ENCODE peak calls at places on chromosomes 13 and 19, in six cellular contexts. One of them, this sample, is unnamed.

GRCh38 chr13:75637101-75637774 is 1.1 kb downstream of the LMO7 start:
- DNase-seq in choroid plexus epithelial cell: peak; percentile 40
- DNase-seq in ovary: no peak
- DNase-seq in suprapubic skin: no peak
- DNase-seq in left ventricle myocardium inferior: no peak
- DNase-seq in foreskin fibroblast: no peak
- DNase-seq in this sample: no peak

GRCh38 chr19:2495130-2495641 is 19.3 kb downstream of the GADD45B start:
- DNase-seq in left ventricle myocardium inferior: peak; percentile 83
- DNase-seq in suprapubic skin: peak; percentile 87
- DNase-seq in foreskin fibroblast: peak; percentile 48
- DNase-seq in choroid plexus epithelial cell: peak; percentile 58
- DNase-seq in ovary: peak; percentile 69
- DNase-seq in this sample: no peak

GRCh38 chr19:29841559-29842367 is 30.0 kb downstream of the CCNE1 start:
- DNase-seq in ovary: no peak
- DNase-seq in suprapubic skin: no peak
- DNase-seq in left ventricle myocardium inferior: no peak
- DNase-seq in choroid plexus epithelial cell: peak; percentile 82
- DNase-seq in foreskin fibroblast: peak; percentile 37
- DNase-seq in this sample: no peak

GRCh38 chr13:114108894-114109293 is 23.5 kb downstream of the RASA3 start:
- DNase-seq in choroid plexus epithelial cell: no peak
- DNase-seq in left ventricle myocardium inferior: no peak
- DNase-seq in suprapubic skin: no peak
- DNase-seq in ovary: peak; percentile 13
- DNase-seq in foreskin fibroblast: no peak
- DNase-seq in this sample: no peak

GRCh38 chr13:112146073-112146360 is 79.1 kb downstream of the SOX1 start:
- DNase-seq in ovary: no peak
- DNase-seq in foreskin fibroblast: no peak
- DNase-seq in choroid plexus epithelial cell: no peak
- DNase-seq in suprapubic skin: no peak
- DNase-seq in left ventricle myocardium inferior: no peak
- DNase-seq in this sample: no peak

GRCh38 chr13:24651718-24652345 is 28.4 kb upstream of the ATP12A start:
- DNase-seq in suprapubic skin: no peak
- DNase-seq in choroid plexus epithelial cell: no peak
- DNase-seq in left ventricle myocardium inferior: no peak
- DNase-seq in ovary: no peak
- DNase-seq in foreskin fibroblast: no peak
- DNase-seq in this sample: no peak

GRCh38 chr13:114100446-114101320 is 31.7 kb downstream of the RASA3 start:
- DNase-seq in foreskin fibroblast: no peak
- DNase-seq in left ventricle myocardium inferior: no peak
- DNase-seq in suprapubic skin: peak; percentile 81
- DNase-seq in ovary: peak; percentile 21
- DNase-seq in choroid plexus epithelial cell: no peak
- DNase-seq in this sample: no peak

GRCh38 chr13:42807866-42808265 is 26.5 kb downstream of the FAM216B start:
- DNase-seq in foreskin fibroblast: peak; percentile 62
- DNase-seq in choroid plexus epithelial cell: peak; percentile 64
- DNase-seq in ovary: no peak
- DNase-seq in left ventricle myocardium inferior: no peak
- DNase-seq in suprapubic skin: no peak
- DNase-seq in this sample: no peak

GRCh38 chr13:35157143-35157755 is 215.2 kb downstream of the NBEA start:
- DNase-seq in left ventricle myocardium inferior: no peak
- DNase-seq in foreskin fibroblast: peak; percentile 35
- DNase-seq in suprapubic skin: no peak
- DNase-seq in choroid plexus epithelial cell: peak; percentile 78
- DNase-seq in ovary: peak; percentile 41
- DNase-seq in this sample: peak; percentile 53

GRCh38 chr13:79483302-79483701 is 2.3 kb downstream of the NDFIP2 start:
- DNase-seq in suprapubic skin: no peak
- DNase-seq in foreskin fibroblast: peak; percentile 56
- DNase-seq in left ventricle myocardium inferior: no peak
- DNase-seq in choroid plexus epithelial cell: peak; percentile 58
- DNase-seq in ovary: no peak
- DNase-seq in this sample: peak; percentile 50

GRCh38 chr13:112726018-112726767 is 36.4 kb downstream of the ATP11A start:
- DNase-seq in foreskin fibroblast: no peak
- DNase-seq in suprapubic skin: no peak
- DNase-seq in ovary: no peak
- DNase-seq in choroid plexus epithelial cell: no peak
- DNase-seq in left ventricle myocardium inferior: no peak
- DNase-seq in this sample: no peak

GRCh38 chr19:13355356-13355755 is 150.9 kb downstream of the CACNA1A start:
- DNase-seq in ovary: no peak
- DNase-seq in left ventricle myocardium inferior: no peak
- DNase-seq in suprapubic skin: no peak
- DNase-seq in choroid plexus epithelial cell: no peak
- DNase-seq in foreskin fibroblast: no peak
- DNase-seq in this sample: no peak

GRCh38 chr19:5782322-5782721 is 2.2 kb downstream of the PRR22 start:
- DNase-seq in foreskin fibroblast: no peak
- DNase-seq in left ventricle myocardium inferior: no peak
- DNase-seq in ovary: no peak
- DNase-seq in suprapubic skin: no peak
- DNase-seq in choroid plexus epithelial cell: no peak
- DNase-seq in this sample: no peak

GRCh38 chr19:48044561-48044960 is 682 bp upstream of the CABP5 start:
- DNase-seq in left ventricle myocardium inferior: no peak
- DNase-seq in foreskin fibroblast: no peak
- DNase-seq in suprapubic skin: no peak
- DNase-seq in ovary: no peak
- DNase-seq in choroid plexus epithelial cell: no peak
- DNase-seq in this sample: no peak

GRCh38 chr19:18225702-18226468 is at the start of gene PDE4C:
- DNase-seq in foreskin fibroblast: no peak
- DNase-seq in suprapubic skin: no peak
- DNase-seq in choroid plexus epithelial cell: no peak
- DNase-seq in ovary: no peak
- DNase-seq in left ventricle myocardium inferior: peak; percentile 70
- DNase-seq in this sample: no peak

GRCh38 chr13:94129490-94129894 is 350.0 kb downstream of the DCT start:
- DNase-seq in left ventricle myocardium inferior: no peak
- DNase-seq in suprapubic skin: no peak
- DNase-seq in choroid plexus epithelial cell: peak; percentile 36
- DNase-seq in foreskin fibroblast: no peak
- DNase-seq in ovary: no peak
- DNase-seq in this sample: no peak

GRCh38 chr19:6234527-6234926 is 45.2 kb downstream of the MLLT1 start:
- DNase-seq in foreskin fibroblast: no peak
- DNase-seq in ovary: no peak
- DNase-seq in left ventricle myocardium inferior: no peak
- DNase-seq in choroid plexus epithelial cell: no peak
- DNase-seq in suprapubic skin: no peak
- DNase-seq in this sample: no peak

GRCh38 chr19:16213076-16213475 is 15.4 kb downstream of the AP1M1 start:
- DNase-seq in ovary: no peak
- DNase-seq in suprapubic skin: no peak
- DNase-seq in left ventricle myocardium inferior: no peak
- DNase-seq in choroid plexus epithelial cell: peak; percentile 48
- DNase-seq in foreskin fibroblast: no peak
- DNase-seq in this sample: no peak

GRCh38 chr19:16222806-16223205 is 25.1 kb downstream of the AP1M1 start:
- DNase-seq in choroid plexus epithelial cell: no peak
- DNase-seq in ovary: no peak
- DNase-seq in foreskin fibroblast: no peak
- DNase-seq in left ventricle myocardium inferior: no peak
- DNase-seq in suprapubic skin: no peak
- DNase-seq in this sample: no peak

GRCh38 chr19:16217671-16218464 is 20.2 kb downstream of the AP1M1 start:
- DNase-seq in ovary: no peak
- DNase-seq in suprapubic skin: no peak
- DNase-seq in choroid plexus epithelial cell: no peak
- DNase-seq in left ventricle myocardium inferior: no peak
- DNase-seq in foreskin fibroblast: no peak
- DNase-seq in this sample: no peak

GRCh38 chr19:16218851-16219250 is 21.1 kb downstream of the AP1M1 start:
- DNase-seq in foreskin fibroblast: no peak
- DNase-seq in suprapubic skin: no peak
- DNase-seq in left ventricle myocardium inferior: no peak
- DNase-seq in ovary: no peak
- DNase-seq in choroid plexus epithelial cell: no peak
- DNase-seq in this sample: no peak

DNA sequence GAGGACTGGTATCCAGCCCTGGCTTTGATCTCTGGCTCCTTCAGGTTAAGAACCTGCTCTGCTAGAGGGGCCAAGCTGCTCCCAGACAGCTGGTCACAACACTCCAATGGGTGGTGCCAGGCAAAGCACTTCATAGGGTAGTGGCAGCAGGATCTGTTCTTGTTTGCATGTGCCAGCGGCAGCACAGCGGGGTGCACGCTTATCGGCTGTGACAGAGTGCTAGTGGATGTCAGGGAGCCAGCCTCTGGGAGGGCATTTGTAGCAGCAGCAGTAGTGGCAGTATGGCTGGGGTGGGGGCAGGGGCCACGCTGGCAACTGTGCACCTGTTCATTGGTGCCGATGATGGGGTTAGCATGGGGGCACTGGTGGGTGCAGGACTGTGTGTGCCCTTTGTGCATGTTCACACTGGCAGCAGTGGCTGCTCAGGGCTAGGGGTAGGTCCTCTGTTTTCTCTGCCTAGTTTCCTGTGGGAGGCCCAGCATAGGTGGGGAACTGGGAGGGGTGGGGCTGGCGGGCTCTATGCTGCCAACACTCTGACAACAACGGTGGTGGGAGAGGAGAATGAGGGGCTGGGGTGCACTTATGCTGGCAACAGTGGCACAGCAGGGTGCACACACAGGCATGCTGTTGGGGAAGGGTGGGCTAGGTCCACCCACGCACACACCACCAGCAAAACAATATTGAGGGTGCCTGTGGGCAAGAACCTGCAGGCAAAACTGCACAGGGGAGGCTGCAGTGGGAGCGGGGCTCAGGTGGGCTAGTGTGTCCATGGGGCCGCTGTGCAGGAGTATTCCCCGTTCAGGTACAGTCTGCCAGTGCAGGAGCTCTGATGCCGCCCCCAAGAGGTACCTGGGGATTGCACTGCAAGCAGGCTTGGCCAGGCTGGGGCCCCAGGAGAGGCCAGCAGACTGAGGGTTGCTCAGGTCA is 19.3 kb downstream of the AP1M1 start:
- DNase-seq in ovary: no peak
- DNase-seq in left ventricle myocardium inferior: no peak
- DNase-seq in suprapubic skin: no peak
- DNase-seq in foreskin fibroblast: no peak
- DNase-seq in choroid plexus epithelial cell: no peak
- DNase-seq in this sample: no peak
- H3K4me3 ChIP-seq in ovary: no peak overlapping the region
- H3K4me3 ChIP-seq in left ventricle myocardium inferior: no peak overlapping the region
- H3K4me3 ChIP-seq in suprapubic skin: no peak overlapping the region
- H3K4me3 ChIP-seq in foreskin fibroblast: no peak overlapping the region
- H3K4me3 ChIP-seq in choroid plexus epithelial cell: no peak overlapping the region
- H3K4me3 ChIP-seq in this sample: no peak overlapping the region

GRCh38 chr13:50365683-50366391 is 350.6 kb downstream of the KCNRG start:
- DNase-seq in suprapubic skin: no peak
- DNase-seq in ovary: no peak
- DNase-seq in left ventricle myocardium inferior: no peak
- DNase-seq in foreskin fibroblast: no peak
- DNase-seq in choroid plexus epithelial cell: peak; percentile 23
- DNase-seq in this sample: no peak

GRCh38 chr13:50369646-50370045 is 354.4 kb downstream of the KCNRG start:
- DNase-seq in ovary: no peak
- DNase-seq in left ventricle myocardium inferior: no peak
- DNase-seq in choroid plexus epithelial cell: no peak
- DNase-seq in foreskin fibroblast: no peak
- DNase-seq in suprapubic skin: no peak
- DNase-seq in this sample: no peak

GRCh38 chr13:50361282-50361681 is 346.0 kb downstream of the KCNRG start:
- DNase-seq in foreskin fibroblast: no peak
- DNase-seq in ovary: no peak
- DNase-seq in suprapubic skin: no peak
- DNase-seq in choroid plexus epithelial cell: no peak
- DNase-seq in left ventricle myocardium inferior: no peak
- DNase-seq in this sample: no peak

GRCh38 chr13:50366488-50367174 is 351.4 kb downstream of the KCNRG start:
- DNase-seq in choroid plexus epithelial cell: no peak
- DNase-seq in suprapubic skin: no peak
- DNase-seq in ovary: no peak
- DNase-seq in left ventricle myocardium inferior: no peak
- DNase-seq in foreskin fibroblast: no peak
- DNase-seq in this sample: no peak

GRCh38 chr13:50365300-50365682 is 350.0 kb downstream of the KCNRG start:
- DNase-seq in choroid plexus epithelial cell: no peak
- DNase-seq in foreskin fibroblast: no peak
- DNase-seq in suprapubic skin: no peak
- DNase-seq in ovary: no peak
- DNase-seq in left ventricle myocardium inferior: no peak
- DNase-seq in this sample: no peak
- TF ChIP-seq CTCF in choroid plexus epithelial cell: no peak
- TF ChIP-seq CTCF in foreskin fibroblast: no peak
- TF ChIP-seq CTCF in suprapubic skin: no peak
- TF ChIP-seq CTCF in ovary: no peak
- TF ChIP-seq CTCF in left ventricle myocardium inferior: no peak
- TF ChIP-seq CTCF in this sample: no peak

DNA sequence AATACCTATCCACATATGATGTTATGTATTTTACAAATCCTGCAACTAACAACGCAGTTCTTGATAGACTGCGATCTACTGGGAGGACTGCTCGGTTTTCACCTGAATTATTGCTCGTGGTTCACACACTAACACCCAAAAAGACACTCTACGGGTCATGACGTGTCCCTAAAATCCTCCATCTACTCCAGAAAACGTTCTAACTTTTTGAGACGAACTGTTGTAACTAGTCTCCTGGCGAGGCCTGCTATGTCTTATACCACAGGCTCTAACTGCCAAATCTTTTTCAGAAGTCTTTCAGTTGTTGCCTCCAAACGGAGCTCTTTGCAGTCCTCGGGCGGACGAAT is 108.2 kb downstream of the KCNRG start:
- DNase-seq in ovary: no peak
- DNase-seq in foreskin fibroblast: no peak
- DNase-seq in choroid plexus epithelial cell: no peak
- DNase-seq in suprapubic skin: no peak
- DNase-seq in left ventricle myocardium inferior: no peak
- DNase-seq in this sample: no peak
- H3K4me3 ChIP-seq in ovary: peak overlapping the region; percentile 83
- H3K4me3 ChIP-seq in foreskin fibroblast: peak overlapping the region; percentile 78
- H3K4me3 ChIP-seq in choroid plexus epithelial cell: peak overlapping the region; percentile 98
- H3K4me3 ChIP-seq in suprapubic skin: peak overlapping the region; percentile 77
- H3K4me3 ChIP-seq in left ventricle myocardium inferior: peak overlapping the region; percentile 100
- H3K4me3 ChIP-seq in this sample: peak overlapping the region; percentile 62

GRCh38 chr13:103063376-103063775 is 2.8 kb downstream of the SLC10A2 start:
- DNase-seq in left ventricle myocardium inferior: no peak
- DNase-seq in foreskin fibroblast: no peak
- DNase-seq in ovary: no peak
- DNase-seq in choroid plexus epithelial cell: no peak
- DNase-seq in suprapubic skin: no peak
- DNase-seq in this sample: no peak

GRCh38 chr13:103062079-103062478 is 4.1 kb downstream of the SLC10A2 start:
- DNase-seq in left ventricle myocardium inferior: no peak
- DNase-seq in ovary: no peak
- DNase-seq in choroid plexus epithelial cell: no peak
- DNase-seq in foreskin fibroblast: no peak
- DNase-seq in suprapubic skin: no peak
- DNase-seq in this sample: no peak

GRCh38 chr13:103066079-103066880 is at the start of gene SLC10A2:
- DNase-seq in suprapubic skin: no peak
- DNase-seq in foreskin fibroblast: no peak
- DNase-seq in choroid plexus epithelial cell: no peak
- DNase-seq in left ventricle myocardium inferior: no peak
- DNase-seq in ovary: no peak
- DNase-seq in this sample: no peak

GRCh38 chr13:103066991-103067390 is 774 bp upstream of the SLC10A2 start:
- DNase-seq in suprapubic skin: no peak
- DNase-seq in choroid plexus epithelial cell: no peak
- DNase-seq in left ventricle myocardium inferior: no peak
- DNase-seq in foreskin fibroblast: no peak
- DNase-seq in ovary: no peak
- DNase-seq in this sample: no peak

GRCh38 chr13:103067751-103068563 is 1.7 kb upstream of the SLC10A2 start:
- DNase-seq in suprapubic skin: no peak
- DNase-seq in choroid plexus epithelial cell: no peak
- DNase-seq in ovary: no peak
- DNase-seq in left ventricle myocardium inferior: no peak
- DNase-seq in foreskin fibroblast: no peak
- DNase-seq in this sample: no peak
- TF ChIP-seq CTCF in suprapubic skin: no peak
- TF ChIP-seq CTCF in choroid plexus epithelial cell: no peak
- TF ChIP-seq CTCF in ovary: no peak
- TF ChIP-seq CTCF in left ventricle myocardium inferior: no peak
- TF ChIP-seq CTCF in foreskin fibroblast: no peak
- TF ChIP-seq CTCF in this sample: no peak